ENCODE peak calls at places on chromosomes 13 and 19, in ten cellular contexts. Z, I, S, M, V, B, H, X, E and C are unnamed samples.

GRCh38 chr13:52447815-52448552 is 2.5 kb downstream of the VPS36 start:
- DNase-seq in H (no peak), M (no peak), B (no peak), Z (no peak), V (no peak), X (peak; percentile 42), S (peak; percentile 23), E (no peak), I (no peak), C (no peak)

GRCh38 chr13:50244913-50245574 is 229.8 kb downstream of the KCNRG start:
- DNase-seq in V (no peak), X (no peak), H (no peak), I (peak; percentile 48), Z (peak; percentile 91), E (no peak), M (peak; percentile 51), S (peak; percentile 85), B (no peak), C (no peak)

GRCh38 chr13:97391201-97391600 is 42.8 kb upstream of the RAP2A start:
- DNase-seq in X (no peak), E (no peak), Z (no peak), V (no peak), I (no peak), H (no peak), M (no peak), S (no peak), B (no peak), C (no peak)

GRCh38 chr19:6610934-6611370 is 20.0 kb upstream of the CD70 start:
- DNase-seq in B (no peak), H (no peak), E (no peak), I (no peak), S (no peak), V (no peak), M (no peak), Z (peak; percentile 97), X (no peak), C (no peak)

GRCh38 chr19:10780368-10780767 is 55.6 kb downstream of the TMED1 start:
- DNase-seq in E (peak; percentile 42), S (peak; percentile 92), I (no peak), H (no peak), V (no peak), Z (peak; percentile 97), B (no peak), X (no peak), M (no peak), C (no peak)

GRCh38 chr13:91520952-91521351 is 122.5 kb downstream of the GPC5 start:
- DNase-seq in M (no peak), S (no peak), V (no peak), H (no peak), X (no peak), E (no peak), I (no peak), Z (no peak), B (no peak), C (no peak)

GRCh38 chr19:30092721-30093569 is 150.9 kb downstream of the URI1 start:
- DNase-seq in H (no peak), Z (no peak), S (no peak), V (peak; percentile 38), X (no peak), E (peak; percentile 48), B (no peak), I (no peak), M (no peak), C (no peak)

GRCh38 chr13:33349314-33349995 is 63.9 kb upstream of the STARD13 start:
- DNase-seq in V (peak; percentile 49), H (no peak), E (peak; percentile 31), S (no peak), M (no peak), Z (peak; percentile 34), I (no peak), X (peak; percentile 14), B (no peak), C (no peak)

GRCh38 chr19:52286256-52286655 is 10.7 kb upstream of the ZNF480 start:
- DNase-seq in M (no peak), H (no peak), I (no peak), Z (no peak), V (no peak), S (no peak), E (no peak), X (no peak), B (no peak), C (no peak)

GRCh38 chr13:111241006-111241755 is 79.3 kb upstream of the TEX29 start:
- DNase-seq in S (no peak), V (no peak), E (no peak), H (no peak), B (no peak), X (peak; percentile 45), Z (no peak), I (no peak), M (no peak), C (no peak)

GRCh38 chr19:18417250-18418033 is 1.8 kb upstream of the SSBP4 start:
- DNase-seq in M (no peak), E (peak; percentile 70), H (peak; percentile 65), S (peak; percentile 92), V (peak; percentile 86), X (peak; percentile 88), Z (peak; percentile 78), B (peak; percentile 28), I (no peak), C (no peak)

DNA sequence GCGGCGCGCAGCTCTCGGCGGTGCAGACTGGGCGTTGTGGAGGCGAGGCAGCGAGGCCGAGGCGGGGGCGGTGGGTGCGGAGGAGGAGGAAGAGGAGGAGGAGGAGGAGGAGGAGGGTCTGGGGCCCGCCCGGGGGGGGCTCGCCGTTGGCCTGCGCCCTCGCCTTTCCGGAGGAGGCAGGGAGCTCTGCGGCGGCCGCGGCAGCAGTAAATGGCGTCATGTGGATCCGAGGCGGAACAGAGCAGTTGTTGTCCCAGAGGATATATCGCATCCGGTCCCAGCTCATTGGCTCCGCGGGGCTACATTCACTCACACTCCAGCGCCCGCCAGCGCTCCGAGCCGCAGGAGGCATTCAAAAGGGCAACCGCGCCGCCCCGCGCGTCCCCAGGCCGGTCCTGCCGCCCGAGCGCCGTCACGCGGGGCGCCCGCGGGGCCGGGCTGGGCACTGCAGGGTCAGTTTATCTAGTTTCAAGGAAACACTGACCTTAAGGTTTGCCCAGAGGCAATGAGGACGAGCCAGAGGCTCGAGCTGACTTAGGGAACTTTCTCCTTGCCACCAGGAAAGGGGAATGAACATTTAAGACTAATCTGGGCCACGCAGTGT is at the start of gene SPRY2:
- DNase-seq in M (peak; percentile 85), B (peak; percentile 88), Z (peak; percentile 98), V (peak; percentile 96), I (peak; percentile 74), X (peak; percentile 97), H (peak; percentile 86), S (peak; percentile 99), E (peak; percentile 94), C (peak; percentile 38)
- TF ChIP-seq CTCF in M (no peak), B (peak; percentile 39), Z (no peak), V (peak; percentile 32), I (peak; percentile 8), X (peak; percentile 22), H (peak; percentile 42), S (no peak), E (peak; percentile 16), C (no peak)

GRCh38 chr13:49214917-49215376 is 5.2 kb upstream of the MLNR start:
- DNase-seq in I (no peak), V (no peak), B (no peak), E (peak; percentile 45), X (no peak), Z (peak; percentile 60), H (no peak), M (no peak), S (peak; percentile 99), C (peak; percentile 25)
- TF ChIP-seq CTCF in I (no peak), V (no peak), B (no peak), E (no peak), X (no peak), Z (no peak), H (no peak), M (no peak), S (no peak), C (peak; percentile 20)

GRCh38 chr13:36190771-36191170 is 23.6 kb downstream of the SOHLH2 start:
- DNase-seq in M (no peak), B (no peak), E (no peak), H (no peak), X (no peak), S (no peak), V (no peak), Z (peak; percentile 31), I (no peak), C (no peak)
- TF ChIP-seq CTCF in M (no peak), B (no peak), E (no peak), H (no peak), X (no peak), S (no peak), V (no peak), Z (no peak), I (no peak), C (no peak)

GRCh38 chr13:20773194-20774080 is at the start of gene EEF1AKMT1:
- DNase-seq in Z (peak; percentile 93), I (peak; percentile 35), X (peak; percentile 97), S (peak; percentile 97), B (peak; percentile 90), V (peak; percentile 98), E (peak; percentile 96), H (peak; percentile 91), M (peak; percentile 85), C (peak; percentile 91)

GRCh38 chr13:20779405-20779804 is 5.6 kb upstream of the EEF1AKMT1 start:
- DNase-seq in E (no peak), V (no peak), B (no peak), X (peak; percentile 16), Z (no peak), H (no peak), S (no peak), M (no peak), I (no peak), C (no peak)

GRCh38 chr13:20775961-20776360 is 2.2 kb upstream of the EEF1AKMT1 start:
- DNase-seq in I (no peak), H (no peak), M (no peak), V (no peak), E (no peak), X (no peak), S (no peak), B (no peak), Z (no peak), C (no peak)

GRCh38 chr13:20774746-20775145 is 985 bp upstream of the EEF1AKMT1 start:
- DNase-seq in Z (no peak), I (no peak), H (no peak), M (no peak), E (no peak), X (no peak), V (no peak), B (no peak), S (no peak), C (no peak)

GRCh38 chr13:20776751-20777150 is 3.0 kb upstream of the EEF1AKMT1 start:
- DNase-seq in S (peak; percentile 30), E (no peak), V (no peak), I (no peak), B (no peak), H (no peak), X (peak; percentile 6), Z (no peak), M (no peak), C (no peak)
- TF ChIP-seq CTCF in S (no peak), E (no peak), V (no peak), I (no peak), B (no peak), H (no peak), X (no peak), Z (no peak), M (no peak), C (no peak)

GRCh38 chr19:4506449-4507149 is 11.7 kb downstream of the PLIN4 start:
- DNase-seq in E (no peak), M (peak; percentile 8), X (no peak), S (peak; percentile 73), V (no peak), Z (peak; percentile 71), B (no peak), I (no peak), H (no peak), C (no peak)
- TF ChIP-seq CTCF in E (no peak), M (no peak), X (no peak), S (no peak), V (no peak), Z (no peak), B (no peak), I (no peak), H (no peak), C (no peak)